ENCODE peak calls at places on chromosomes 4 and X, in nine cellular contexts. B is ELR; R is anterior cingulate cortex; M is tibial nerve; D is right lobe of liver; K is renal cortical epithelial cell; J is T-helper 1 cell; H is HFF-Myc; Q is activated CD4-positive, alpha-beta memory T cell treated with anti-CD3 and anti-CD28 coated beads for 36 hours. P is an unnamed sample.

GRCh38 chr4:165199722-165200121 is 7.6 kb upstream of the KLHL2 start:
- DNase-seq in B (no peak), R (no peak), M (no peak), D (no peak), K (peak; percentile 73), J (no peak), H (no peak), Q (no peak), P (no peak)

GRCh38 chr4:36290641-36291040 is 9.2 kb downstream of the DTHD1 start:
- DNase-seq in B (no peak), R (no peak), M (no peak), D (no peak), K (peak; percentile 65), J (no peak), H (no peak), Q (no peak), P (no peak)

GRCh38 chrX:131792789-131793462 is 230.2 kb upstream of the STK26 start:
- DNase-seq in B (peak; percentile 72), R (no peak), M (no peak), D (peak; percentile 82), K (no peak), J (peak; percentile 90), H (no peak), Q (no peak), P (peak; percentile 88)

GRCh38 chr4:186845137-186845842 is 121.6 kb upstream of the FAT1 start:
- DNase-seq in B (peak; percentile 86), R (no peak), M (no peak), D (no peak), K (peak; percentile 93), J (no peak), H (no peak), Q (no peak), P (peak; percentile 36)

GRCh38 chr4:13151178-13151577 is 333.0 kb downstream of the RAB28 start:
- DNase-seq in B (no peak), R (no peak), M (no peak), D (no peak), K (no peak), J (no peak), H (no peak), Q (no peak), P (no peak)

GRCh38 chr4:146916479-146917076 is 29.1 kb downstream of the TTC29 start:
- DNase-seq in B (peak; percentile 55), R (no peak), M (no peak), D (no peak), K (peak; percentile 44), J (peak; percentile 2), H (no peak), Q (no peak), P (peak; percentile 16)

GRCh38 chr4:137463377-137464003 is 68.8 kb downstream of the PCDH18 start:
- DNase-seq in B (no peak), R (no peak), M (no peak), D (no peak), K (no peak), J (no peak), H (no peak), Q (no peak), P (no peak)

GRCh38 chr4:40662962-40663604 is 33.4 kb upstream of the RBM47 start:
- DNase-seq in B (peak; percentile 78), R (no peak), M (no peak), D (peak; percentile 66), K (peak; percentile 95), J (peak; percentile 36), H (no peak), Q (peak; percentile 79), P (peak; percentile 12)

GRCh38 chrX:37353646-37354045 is 4.5 kb downstream of the PRRG1 start:
- DNase-seq in B (no peak), R (no peak), M (no peak), D (no peak), K (peak; percentile 6), J (no peak), H (no peak), Q (no peak), P (no peak)

GRCh38 chr4:80186666-80187065 is 10.6 kb upstream of the PRDM8 start:
- DNase-seq in B (no peak), R (no peak), M (no peak), D (no peak), K (no peak), J (no peak), H (no peak), Q (no peak), P (no peak)

GRCh38 chr4:156870166-156870565 is 101.4 kb downstream of the PDGFC start:
- DNase-seq in B (no peak), R (no peak), M (no peak), D (no peak), K (no peak), J (no peak), H (no peak), Q (no peak), P (no peak)

GRCh38 chrX:19689170-19689814 is 174.0 kb upstream of the MAP3K15 start:
- DNase-seq in B (no peak), R (no peak), M (no peak), D (no peak), K (no peak), J (no peak), H (no peak), Q (no peak), P (no peak)

GRCh38 chrX:105975382-105975781 is 63.1 kb downstream of the SERPINA7 start:
- DNase-seq in B (no peak), R (no peak), M (no peak), D (no peak), K (peak; percentile 35), J (no peak), H (no peak), Q (no peak), P (no peak)

GRCh38 chr4:42600578-42600977 is 56.3 kb downstream of the ATP8A1 start:
- DNase-seq in B (no peak), R (no peak), M (no peak), D (no peak), K (no peak), J (no peak), H (no peak), Q (no peak), P (no peak)

GRCh38 chr4:153365003-153365402 is 20.5 kb downstream of the MND1 start:
- DNase-seq in B (no peak), R (no peak), M (no peak), D (no peak), K (no peak), J (no peak), H (no peak), Q (no peak), P (no peak)

GRCh38 chrX:76253432-76253831 is 80.6 kb downstream of the PBDC1 start:
- DNase-seq in B (peak; percentile 41), R (no peak), M (no peak), D (no peak), K (peak; percentile 27), J (peak; percentile 39), H (peak; percentile 1), Q (peak; percentile 42), P (peak; percentile 11)

GRCh38 chr4:62431513-62431912 is 1231.4 kb downstream of the ADGRL3 start:
- DNase-seq in B (no peak), R (no peak), M (no peak), D (no peak), K (no peak), J (no peak), H (no peak), Q (no peak), P (no peak)

GRCh38 chrX:42748067-42748850 is 29.7 kb downstream of the PPP1R2C start:
- DNase-seq in B (peak; percentile 0), R (no peak), M (no peak), D (no peak), K (peak; percentile 16), J (no peak), H (no peak), Q (no peak), P (no peak)

GRCh38 chrX:6307156-6307555 is 78.5 kb upstream of the NLGN4X start:
- DNase-seq in B (no peak), R (no peak), M (no peak), D (no peak), K (no peak), J (no peak), H (no peak), Q (no peak), P (no peak)

GRCh38 chr4:37641886-37642849 is 44.0 kb downstream of the RELL1 start:
- DNase-seq in B (no peak), R (no peak), M (no peak), D (no peak), K (peak; percentile 45), J (no peak), H (no peak), Q (no peak), P (no peak)

GRCh38 chrX:122835886-122836285 is 348.2 kb upstream of the GRIA3 start:
- DNase-seq in B (no peak), R (no peak), M (no peak), D (no peak), K (no peak), J (no peak), H (no peak), Q (no peak), P (no peak)

GRCh38 chrX:2664497-2664896 is 26.6 kb upstream of the CD99 start:
- DNase-seq in B (no peak), R (no peak), M (peak; percentile 18), D (no peak), K (no peak), J (no peak), H (peak; percentile 55), Q (peak; percentile 56), P (peak; percentile 44)

GRCh38 chr4:88616275-88616996 is 24.2 kb downstream of the HERC3 start:
- DNase-seq in B (peak; percentile 72), R (no peak), M (no peak), D (no peak), K (peak; percentile 89), J (no peak), H (no peak), Q (no peak), P (peak; percentile 52)

P was measured in AG09319.